ENCODE peak calls at places on chromosomes 3 and 15, in five cellular contexts. M is prostate gland, H is GM12864, F is fibroblast of lung, N is endothelial cell. I is an unnamed sample.

GRCh38 chr15:35725353-35725752 is 179.4 kb upstream of the DPH6 start:
- DNase-seq in M (no peak), H (no peak), F (peak; percentile 82), N (no peak), I (no peak)

GRCh38 chr3:48347500-48347899 is 14.0 kb upstream of the SPINK8 start:
- DNase-seq in M (no peak), H (no peak), F (no peak), N (no peak), I (no peak)

GRCh38 chr3:104564045-104564643 is 802.6 kb upstream of the ALCAM start:
- DNase-seq in M (peak; percentile 47), H (peak; percentile 13), F (peak; percentile 14), N (peak; percentile 11), I (no peak)

GRCh38 chr3:198019115-198019514 is 59.1 kb downstream of the LMLN start:
- DNase-seq in M (no peak), H (no peak), F (no peak), N (no peak), I (no peak)

GRCh38 chr15:19987389-19988048 is 554.1 kb downstream of the GOLGA6L6 start:
- DNase-seq in M (no peak), H (no peak), F (no peak), N (no peak), I (no peak)

GRCh38 chr3:133038731-133039398 is 674 bp downstream of the TMEM108 start:
- DNase-seq in M (no peak), H (no peak), F (peak; percentile 2), N (peak; percentile 51), I (peak; percentile 37)

GRCh38 chr15:62792960-62793758 is 249.4 kb upstream of the TPM1 start:
- DNase-seq in M (no peak), H (no peak), F (no peak), N (no peak), I (no peak)

GRCh38 chr3:55282994-55283393 is 204.1 kb downstream of the WNT5A start:
- DNase-seq in M (no peak), H (no peak), F (no peak), N (no peak), I (no peak)

GRCh38 chr15:76868740-76869139 is 36.4 kb downstream of the SCAPER start:
- DNase-seq in M (no peak), H (no peak), F (no peak), N (no peak), I (no peak)

GRCh38 chr15:76865548-76865991 is 39.6 kb downstream of the SCAPER start:
- DNase-seq in M (no peak), H (no peak), F (no peak), N (no peak), I (no peak)

GRCh38 chr15:76863693-76864092 is 41.4 kb downstream of the SCAPER start:
- DNase-seq in M (no peak), H (no peak), F (no peak), N (no peak), I (no peak)

GRCh38 chr15:76866008-76866407 is 39.1 kb downstream of the SCAPER start:
- DNase-seq in M (no peak), H (no peak), F (peak; percentile 3), N (no peak), I (no peak)

GRCh38 chr15:76866716-76867321 is 38.3 kb downstream of the SCAPER start:
- DNase-seq in M (no peak), H (no peak), F (peak; percentile 29), N (peak; percentile 9), I (peak; percentile 26)
- TF ChIP-seq CTCF in M (peak; percentile 49), H (peak; percentile 30), F (peak; percentile 60), N (peak; percentile 6), I (peak; percentile 23)

GRCh38 chr15:58758141-58758540 is 8.6 kb upstream of the ADAM10 start:
- DNase-seq in M (no peak), H (no peak), F (no peak), N (no peak), I (peak; percentile 46)
- TF ChIP-seq CTCF in M (peak; percentile 8), H (peak; percentile 41), F (peak; percentile 30), N (no peak), I (peak; percentile 25)

GRCh38 chr3:128425846-128426127 is 40.9 kb downstream of the DNAJB8 start:
- DNase-seq in M (no peak), H (no peak), F (no peak), N (no peak), I (no peak)

GRCh38 chr3:128426128-128426921 is 40.4 kb downstream of the DNAJB8 start:
- DNase-seq in M (no peak), H (no peak), F (no peak), N (peak; percentile 84), I (peak; percentile 96)

GRCh38 chr3:128424508-128425069 is 42.1 kb downstream of the DNAJB8 start:
- DNase-seq in M (no peak), H (no peak), F (peak; percentile 57), N (no peak), I (no peak)

GRCh38 chr3:128423525-128424147 is 43.1 kb downstream of the DNAJB8 start:
- DNase-seq in M (no peak), H (no peak), F (no peak), N (no peak), I (no peak)

DNA sequence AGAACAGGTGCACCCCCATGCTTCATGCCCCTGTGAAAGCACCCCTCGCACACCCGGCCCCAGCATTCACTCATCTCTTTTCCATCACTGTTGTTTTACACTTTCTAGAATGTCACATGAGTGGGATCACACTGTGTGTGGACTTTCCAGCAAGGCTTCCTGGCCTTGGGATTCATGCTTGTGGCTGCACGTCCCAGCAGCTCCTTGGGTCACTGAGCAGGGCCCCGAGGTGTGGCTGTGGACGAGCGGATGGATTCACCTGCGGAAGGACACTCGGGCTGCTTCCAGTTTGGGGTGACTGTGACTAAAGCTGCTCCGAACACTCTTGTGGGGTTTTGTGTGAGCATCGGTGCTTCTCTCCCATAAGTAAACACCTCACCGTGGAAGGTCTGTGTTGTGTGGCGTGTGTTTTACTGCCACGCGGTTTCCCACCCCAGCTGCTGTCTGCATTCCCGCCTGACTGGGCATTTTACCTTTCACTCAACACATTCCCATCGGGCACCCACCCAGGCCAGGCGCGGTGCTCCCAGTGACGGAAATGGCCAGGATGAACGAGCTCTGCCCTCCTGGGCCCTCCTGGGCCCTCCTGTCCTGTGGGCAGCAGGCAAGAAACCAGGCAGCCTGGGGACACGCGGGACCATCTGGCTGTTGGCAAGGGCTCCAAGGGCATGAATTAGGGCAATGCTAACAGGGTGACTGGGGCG is 41.4 kb downstream of the DNAJB8 start:
- DNase-seq in M (no peak), H (no peak), F (no peak), N (no peak), I (no peak)
- TF ChIP-seq CTCF in M (no peak), H (no peak), F (no peak), N (no peak), I (no peak)

GRCh38 chr3:182621435-182622240 is 171.7 kb upstream of the ATP11B start:
- DNase-seq in M (no peak), H (no peak), F (no peak), N (no peak), I (no peak)
- TF ChIP-seq CTCF in M (no peak), H (peak; percentile 23), F (peak; percentile 21), N (peak; percentile 22), I (no peak)

I was measured in GM13976.